ENCODE peak calls at places on chromosomes 11 and 22, in four cellular contexts. D is H9, S is neuronal stem cell, U is IMR-90. I is an unnamed sample.

GRCh38 chr11:118339281-118340045 is 3.0 kb downstream of the CD3D start:
- DNase-seq in U (no peak), D (no peak), S (no peak), I (no peak)

GRCh38 chr11:66081505-66081904 is 11.4 kb downstream of the PACS1 start:
- DNase-seq in U (no peak), D (no peak), S (no peak), I (peak; percentile 42)

GRCh38 chr11:13834463-13834862 is 128.1 kb upstream of the SPON1 start:
- DNase-seq in U (no peak), S (peak; percentile 24), D (peak; percentile 78), I (no peak)

GRCh38 chr11:14073821-14074529 is 111.5 kb downstream of the SPON1 start:
- DNase-seq in D (no peak), U (no peak), S (no peak), I (no peak)

GRCh38 chr11:115759622-115760527 is 255.7 kb upstream of the CADM1 start:
- DNase-seq in D (peak; percentile 55), U (no peak), S (peak; percentile 33), I (peak; percentile 11)

GRCh38 chr22:21010426-21011113 is 4.4 kb upstream of the P2RX6 start:
- DNase-seq in S (no peak), D (peak; percentile 58), U (no peak), I (no peak)

GRCh38 chr11:94747136-94748110 is 20.7 kb upstream of the AMOTL1 start:
- DNase-seq in D (no peak), S (no peak), U (no peak), I (peak; percentile 47)

GRCh38 chr11:26580929-26581328 is 8.9 kb upstream of the MUC15 start:
- DNase-seq in S (no peak), U (no peak), D (no peak), I (peak; percentile 20)

GRCh38 chr11:11793073-11793472 is 48.7 kb upstream of the USP47 start:
- DNase-seq in D (no peak), U (no peak), S (no peak), I (no peak)

GRCh38 chr22:48754611-48755331 is 1072.9 kb downstream of the BRD1 start:
- DNase-seq in D (no peak), U (no peak), S (no peak), I (no peak)

GRCh38 chr11:112620621-112621394 is 340.4 kb upstream of the NCAM1 start:
- DNase-seq in S (no peak), U (no peak), D (no peak), I (peak; percentile 5)

GRCh38 chr11:70951139-70951804 is 301.1 kb downstream of the SHANK2 start:
- DNase-seq in S (no peak), D (no peak), U (no peak), I (no peak)

GRCh38 chr11:85627332-85627997 is at the start of gene DLG2:
- DNase-seq in S (peak; percentile 15), U (peak; percentile 44), D (no peak), I (peak; percentile 57)

GRCh38 chr11:125939081-125939521 is 6.7 kb upstream of the VSIG10L2 start:
- DNase-seq in S (no peak), D (peak; percentile 47), U (no peak), I (no peak)

GRCh38 chr11:112321521-112322172 is 61.0 kb upstream of the PLET1 start:
- DNase-seq in S (no peak), D (peak; percentile 54), U (peak; percentile 89), I (peak; percentile 90)

GRCh38 chr22:44391481-44392445 is 79.0 kb upstream of the SHISAL1 start:
- DNase-seq in D (peak; percentile 35), U (no peak), S (no peak), I (no peak)

GRCh38 chr11:69636512-69636866 is 4.5 kb upstream of the CCND1 start:
- DNase-seq in U (peak; percentile 90), S (peak; percentile 76), D (peak; percentile 79), I (peak; percentile 88)

GRCh38 chr11:61733120-61733978 is 19.1 kb upstream of the MYRF start:
- DNase-seq in D (peak; percentile 81), U (peak; percentile 80), S (peak; percentile 57), I (peak; percentile 80)

GRCh38 chr22:34966980-34967379 is 99.0 kb upstream of the ISX start:
- DNase-seq in S (no peak), D (no peak), U (no peak), I (no peak)

GRCh38 chr11:83092488-83093384 is 21.0 kb upstream of the RAB30 start:
- DNase-seq in U (peak; percentile 24), D (no peak), S (no peak), I (peak; percentile 45)

GRCh38 chr11:73177380-73178091 is 35.4 kb upstream of the FCHSD2 start:
- DNase-seq in U (no peak), S (no peak), D (no peak), I (no peak)

GRCh38 chr11:35274909-35275807 is 136.2 kb downstream of the CD44 start:
- DNase-seq in D (no peak), U (no peak), S (no peak), I (no peak)

GRCh38 chr11:126588630-126589491 is 233.4 kb downstream of the ST3GAL4 start:
- DNase-seq in S (no peak), U (no peak), D (no peak), I (no peak)

GRCh38 chr11:44817207-44817944 is 90.6 kb downstream of the TSPAN18 start:
- DNase-seq in U (peak; percentile 27), S (no peak), D (no peak), I (no peak)

GRCh38 chr11:77784572-77784971 is 36.0 kb downstream of the RSF1 start:
- DNase-seq in U (no peak), S (no peak), D (no peak), I (no peak)

GRCh38 chr11:46895821-46896220 is 22.5 kb downstream of the LRP4 start:
- DNase-seq in D (no peak), U (no peak), S (no peak), I (no peak)

GRCh38 chr11:119006696-119007095 is 8.8 kb downstream of the CENATAC start:
- DNase-seq in U (no peak), D (no peak), S (no peak), I (no peak)

DNA sequence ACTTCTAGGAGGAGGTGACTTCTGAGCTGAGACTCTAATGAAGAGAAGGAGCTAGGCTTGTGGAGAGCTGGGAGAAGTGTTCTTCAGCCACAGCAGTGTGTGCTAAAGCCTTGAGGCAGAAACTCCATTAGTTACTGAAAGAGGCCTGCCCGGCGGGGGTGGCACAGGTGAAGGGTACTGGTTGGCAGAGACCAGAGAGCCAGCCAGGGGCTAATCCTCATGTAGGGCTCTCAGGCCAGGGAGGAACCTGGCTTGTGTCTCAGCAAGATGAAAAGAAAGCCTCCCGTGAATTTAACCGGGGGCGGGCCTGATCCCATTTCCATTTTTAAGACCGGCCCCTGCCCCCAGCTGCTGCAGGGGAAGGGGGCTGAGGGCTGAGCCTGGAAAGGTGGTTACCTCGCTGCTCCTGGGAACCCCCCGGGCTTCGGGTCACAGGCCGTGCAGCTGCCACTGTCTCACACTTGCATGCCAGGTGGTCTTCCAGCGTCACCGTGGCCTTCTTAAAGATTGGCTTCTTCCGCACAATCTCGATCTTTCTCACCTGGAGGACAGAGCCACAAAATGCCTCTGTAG is 15.0 kb downstream of the PDGFB start:
- DNase-seq in S (no peak), D (no peak), U (no peak), I (no peak)
- H2BK15ac ChIP-seq in S (no peak overlapping the region), D (no peak overlapping the region), U (no peak overlapping the region), I (no peak overlapping the region)

GRCh38 chr11:7983832-7984590 is 3.1 kb upstream of the EIF3F start:
- DNase-seq in D (no peak), U (no peak), S (no peak), I (no peak)
- H2BK15ac ChIP-seq in D (no peak overlapping the region), U (peak overlapping the region; percentile 36), S (no peak overlapping the region), I (no peak overlapping the region)

GRCh38 chr11:336666-337002 is 16.0 kb upstream of the IFITM3 start:
- DNase-seq in S (no peak), U (no peak), D (no peak), I (no peak)
- H2BK15ac ChIP-seq in S (peak overlapping the region; percentile 22), U (no peak overlapping the region), D (no peak overlapping the region), I (no peak overlapping the region)

GRCh38 chr11:76723548-76723947 is 53.0 kb upstream of the LRRC32 start:
- DNase-seq in U (no peak), S (no peak), D (no peak), I (no peak)
- H2BK15ac ChIP-seq in U (no peak overlapping the region), S (no peak overlapping the region), D (no peak overlapping the region), I (no peak overlapping the region)

GRCh38 chr22:19285831-19286230 is 5.7 kb downstream of the CLTCL1 start:
- DNase-seq in S (no peak), U (no peak), D (no peak), I (no peak)
- H2BK15ac ChIP-seq in S (no peak overlapping the region), U (no peak overlapping the region), D (no peak overlapping the region), I (no peak overlapping the region)